ENCODE peak calls at places on chromosomes 13 and 19, in six cellular contexts. One of them, this sample, is unnamed.

GRCh38 chr19:38665950-38666661 is 18.7 kb downstream of the ACTN4 start:
- DNase-seq in tibial artery: peak; percentile 57
- DNase-seq in heart left ventricle: peak; percentile 85
- DNase-seq in BE2C: no peak
- DNase-seq in retinal pigment epithelial cell: peak; percentile 71
- DNase-seq in fibroblast of pulmonary artery: peak; percentile 84
- DNase-seq in this sample: no peak

GRCh38 chr13:75995966-75996365 is 359.8 kb downstream of the LMO7 start:
- DNase-seq in fibroblast of pulmonary artery: no peak
- DNase-seq in heart left ventricle: no peak
- DNase-seq in BE2C: no peak
- DNase-seq in tibial artery: no peak
- DNase-seq in retinal pigment epithelial cell: no peak
- DNase-seq in this sample: no peak

GRCh38 chr13:41515491-41516139 is 58.3 kb downstream of the RGCC start:
- DNase-seq in heart left ventricle: no peak
- DNase-seq in fibroblast of pulmonary artery: no peak
- DNase-seq in BE2C: no peak
- DNase-seq in tibial artery: no peak
- DNase-seq in retinal pigment epithelial cell: no peak
- DNase-seq in this sample: no peak

GRCh38 chr13:107192289-107192688 is 624.4 kb upstream of the ARGLU1 start:
- DNase-seq in retinal pigment epithelial cell: no peak
- DNase-seq in fibroblast of pulmonary artery: no peak
- DNase-seq in tibial artery: no peak
- DNase-seq in heart left ventricle: no peak
- DNase-seq in BE2C: no peak
- DNase-seq in this sample: peak; percentile 59

GRCh38 chr13:111337206-111337605 is 16.8 kb downstream of the TEX29 start:
- DNase-seq in tibial artery: no peak
- DNase-seq in BE2C: no peak
- DNase-seq in heart left ventricle: no peak
- DNase-seq in retinal pigment epithelial cell: no peak
- DNase-seq in fibroblast of pulmonary artery: peak; percentile 77
- DNase-seq in this sample: peak; percentile 6

GRCh38 chr19:8332976-8333770 is 9.9 kb downstream of the KANK3 start:
- DNase-seq in BE2C: no peak
- DNase-seq in heart left ventricle: peak; percentile 67
- DNase-seq in fibroblast of pulmonary artery: no peak
- DNase-seq in tibial artery: no peak
- DNase-seq in retinal pigment epithelial cell: no peak
- DNase-seq in this sample: no peak

GRCh38 chr19:39701291-39701690 is 3.0 kb upstream of the LGALS14 start:
- DNase-seq in fibroblast of pulmonary artery: no peak
- DNase-seq in retinal pigment epithelial cell: no peak
- DNase-seq in tibial artery: no peak
- DNase-seq in BE2C: no peak
- DNase-seq in heart left ventricle: no peak
- DNase-seq in this sample: no peak

GRCh38 chr13:29458419-29458818 is 137.1 kb downstream of the SLC7A1 start:
- DNase-seq in retinal pigment epithelial cell: no peak
- DNase-seq in heart left ventricle: no peak
- DNase-seq in fibroblast of pulmonary artery: no peak
- DNase-seq in BE2C: no peak
- DNase-seq in tibial artery: no peak
- DNase-seq in this sample: no peak

GRCh38 chr13:49690133-49690989 is 925 bp downstream of the EBPL start:
- DNase-seq in fibroblast of pulmonary artery: peak; percentile 75
- DNase-seq in retinal pigment epithelial cell: no peak
- DNase-seq in BE2C: peak; percentile 25
- DNase-seq in heart left ventricle: no peak
- DNase-seq in tibial artery: no peak
- DNase-seq in this sample: no peak

GRCh38 chr19:48609571-48610108 is 3.1 kb downstream of the SPACA4 start:
- DNase-seq in fibroblast of pulmonary artery: no peak
- DNase-seq in heart left ventricle: no peak
- DNase-seq in tibial artery: no peak
- DNase-seq in retinal pigment epithelial cell: no peak
- DNase-seq in BE2C: no peak
- DNase-seq in this sample: no peak

GRCh38 chr13:73676550-73677040 is 457.6 kb downstream of the KLF12 start:
- DNase-seq in tibial artery: no peak
- DNase-seq in retinal pigment epithelial cell: no peak
- DNase-seq in BE2C: no peak
- DNase-seq in heart left ventricle: no peak
- DNase-seq in fibroblast of pulmonary artery: no peak
- DNase-seq in this sample: no peak

GRCh38 chr19:45863840-45864628 is at the start of gene FOXA3:
- DNase-seq in heart left ventricle: peak; percentile 38
- DNase-seq in fibroblast of pulmonary artery: peak; percentile 25
- DNase-seq in retinal pigment epithelial cell: no peak
- DNase-seq in tibial artery: no peak
- DNase-seq in BE2C: peak; percentile 38
- DNase-seq in this sample: no peak

GRCh38 chr19:45865269-45865948 is 1.3 kb downstream of the FOXA3 start:
- DNase-seq in retinal pigment epithelial cell: no peak
- DNase-seq in heart left ventricle: no peak
- DNase-seq in fibroblast of pulmonary artery: no peak
- DNase-seq in BE2C: no peak
- DNase-seq in tibial artery: no peak
- DNase-seq in this sample: no peak

GRCh38 chr19:45862564-45863334 is at the start of gene SYMPK:
- DNase-seq in tibial artery: peak; percentile 99
- DNase-seq in fibroblast of pulmonary artery: peak; percentile 98
- DNase-seq in retinal pigment epithelial cell: peak; percentile 91
- DNase-seq in heart left ventricle: peak; percentile 99
- DNase-seq in BE2C: peak; percentile 99
- DNase-seq in this sample: peak; percentile 83

GRCh38 chr19:45863335-45863839 is 440 bp upstream of the SYMPK start:
- DNase-seq in tibial artery: no peak
- DNase-seq in BE2C: no peak
- DNase-seq in retinal pigment epithelial cell: no peak
- DNase-seq in heart left ventricle: no peak
- DNase-seq in fibroblast of pulmonary artery: no peak
- DNase-seq in this sample: no peak

DNA sequence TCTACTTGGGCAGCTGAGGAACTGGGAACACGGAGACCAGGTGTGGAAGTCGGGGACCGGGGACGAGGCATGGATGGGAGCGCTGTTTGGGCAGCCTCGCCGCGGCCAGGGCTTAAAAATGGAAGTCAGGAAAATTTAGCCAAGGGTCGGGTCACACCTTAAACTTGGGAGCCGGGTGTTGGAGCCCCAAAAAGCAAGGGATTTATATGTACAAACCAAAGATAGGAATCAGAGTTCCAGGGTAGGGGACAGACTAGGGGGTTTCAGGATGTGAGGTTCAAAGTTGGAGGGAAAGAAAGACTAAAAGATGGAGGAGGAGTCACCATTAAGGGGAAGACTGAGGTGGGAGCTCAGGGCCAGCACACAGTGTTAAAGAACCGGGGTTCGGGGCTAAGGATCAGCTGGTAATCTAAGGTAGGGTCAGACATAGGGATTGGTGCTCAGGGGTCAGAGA is 530 bp downstream of the FOXA3 start:
- DNase-seq in tibial artery: no peak
- DNase-seq in fibroblast of pulmonary artery: no peak
- DNase-seq in heart left ventricle: no peak
- DNase-seq in retinal pigment epithelial cell: no peak
- DNase-seq in BE2C: no peak
- DNase-seq in this sample: no peak
- H3K4me3 ChIP-seq in tibial artery: peak overlapping the region; percentile 92
- H3K4me3 ChIP-seq in fibroblast of pulmonary artery: no peak overlapping the region
- H3K4me3 ChIP-seq in heart left ventricle: no peak overlapping the region
- H3K4me3 ChIP-seq in retinal pigment epithelial cell: no peak overlapping the region
- H3K4me3 ChIP-seq in BE2C: no peak overlapping the region
- H3K4me3 ChIP-seq in this sample: peak overlapping the region; percentile 70

GRCh38 chr13:26495749-26496148 is 61.7 kb upstream of the WASF3 start:
- DNase-seq in heart left ventricle: no peak
- DNase-seq in BE2C: no peak
- DNase-seq in retinal pigment epithelial cell: no peak
- DNase-seq in fibroblast of pulmonary artery: no peak
- DNase-seq in tibial artery: no peak
- DNase-seq in this sample: no peak

GRCh38 chr13:26500618-26501320 is 56.7 kb upstream of the WASF3 start:
- DNase-seq in tibial artery: no peak
- DNase-seq in fibroblast of pulmonary artery: no peak
- DNase-seq in retinal pigment epithelial cell: no peak
- DNase-seq in heart left ventricle: no peak
- DNase-seq in BE2C: no peak
- DNase-seq in this sample: no peak

GRCh38 chr13:26498524-26499208 is 58.8 kb upstream of the WASF3 start:
- DNase-seq in BE2C: no peak
- DNase-seq in retinal pigment epithelial cell: no peak
- DNase-seq in heart left ventricle: no peak
- DNase-seq in tibial artery: no peak
- DNase-seq in fibroblast of pulmonary artery: peak; percentile 14
- DNase-seq in this sample: no peak

GRCh38 chr13:26497991-26498423 is 59.5 kb upstream of the WASF3 start:
- DNase-seq in heart left ventricle: no peak
- DNase-seq in retinal pigment epithelial cell: no peak
- DNase-seq in BE2C: no peak
- DNase-seq in fibroblast of pulmonary artery: peak; percentile 69
- DNase-seq in tibial artery: no peak
- DNase-seq in this sample: no peak

DNA sequence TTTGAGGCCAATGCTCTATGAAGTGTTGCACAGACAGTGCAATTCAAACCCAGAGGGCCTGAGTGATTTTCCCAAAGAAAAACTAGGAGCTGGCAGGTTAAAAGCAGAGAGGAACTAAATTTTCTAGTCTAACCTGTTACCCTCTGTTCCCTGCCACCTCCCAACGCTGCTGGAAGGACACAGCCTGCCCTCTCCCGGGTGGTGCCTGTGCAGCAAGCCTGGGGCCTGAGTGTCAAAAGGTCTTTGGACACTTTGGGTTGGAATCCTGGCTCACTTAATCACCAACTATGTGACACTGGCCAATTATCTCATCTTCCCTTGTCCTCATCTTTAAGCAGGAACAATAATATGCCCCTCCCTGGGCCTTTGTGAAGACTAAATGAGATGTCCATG is 58.3 kb upstream of the WASF3 start:
- DNase-seq in retinal pigment epithelial cell: no peak
- DNase-seq in BE2C: no peak
- DNase-seq in fibroblast of pulmonary artery: no peak
- DNase-seq in heart left ventricle: no peak
- DNase-seq in tibial artery: no peak
- DNase-seq in this sample: no peak
- TF ChIP-seq CTCF in retinal pigment epithelial cell: no peak
- TF ChIP-seq CTCF in BE2C: no peak
- TF ChIP-seq CTCF in fibroblast of pulmonary artery: no peak
- TF ChIP-seq CTCF in heart left ventricle: peak; percentile 3
- TF ChIP-seq CTCF in tibial artery: no peak
- TF ChIP-seq CTCF in this sample: peak; percentile 41

DNA sequence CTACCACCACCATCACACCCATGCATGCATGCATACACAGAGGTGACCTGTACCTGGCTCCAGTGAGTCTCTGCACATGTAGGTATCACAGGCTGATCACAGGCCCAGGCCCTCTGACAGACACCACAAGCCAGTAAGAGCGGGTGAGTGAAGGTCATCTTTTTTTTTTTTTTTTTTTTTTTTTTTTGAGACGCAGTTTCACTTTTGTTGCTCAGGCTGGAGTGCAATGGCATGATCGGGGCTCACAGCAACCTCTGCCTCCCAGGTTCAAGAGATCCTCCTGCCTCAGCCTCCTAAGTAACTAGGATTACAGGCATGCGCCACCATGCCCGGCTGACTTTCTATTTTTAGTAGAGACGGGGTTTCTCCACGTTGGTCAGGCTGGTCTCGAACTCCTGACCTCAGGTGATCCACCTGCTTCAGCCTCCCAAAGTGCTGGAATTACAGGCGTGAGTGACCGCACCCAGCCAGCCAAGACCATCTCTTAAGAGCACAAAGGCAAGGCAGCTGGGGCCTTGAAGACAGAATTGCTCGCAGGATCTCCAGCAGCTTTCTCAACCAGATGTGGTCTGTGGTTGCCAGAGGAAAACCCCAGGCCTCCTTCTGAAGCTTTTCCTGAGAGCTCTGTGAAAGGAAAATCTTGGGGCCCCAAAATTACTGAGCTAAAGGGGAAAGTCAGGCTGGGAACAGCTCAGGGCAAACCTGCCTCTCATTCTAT is 3.2 kb upstream of the NKG7 start:
- DNase-seq in retinal pigment epithelial cell: no peak
- DNase-seq in fibroblast of pulmonary artery: no peak
- DNase-seq in tibial artery: no peak
- DNase-seq in heart left ventricle: no peak
- DNase-seq in BE2C: no peak
- DNase-seq in this sample: no peak
- H3K4me3 ChIP-seq in retinal pigment epithelial cell: no peak overlapping the region
- H3K4me3 ChIP-seq in fibroblast of pulmonary artery: no peak overlapping the region
- H3K4me3 ChIP-seq in tibial artery: no peak overlapping the region
- H3K4me3 ChIP-seq in heart left ventricle: no peak overlapping the region
- H3K4me3 ChIP-seq in BE2C: no peak overlapping the region
- H3K4me3 ChIP-seq in this sample: no peak overlapping the region

DNA sequence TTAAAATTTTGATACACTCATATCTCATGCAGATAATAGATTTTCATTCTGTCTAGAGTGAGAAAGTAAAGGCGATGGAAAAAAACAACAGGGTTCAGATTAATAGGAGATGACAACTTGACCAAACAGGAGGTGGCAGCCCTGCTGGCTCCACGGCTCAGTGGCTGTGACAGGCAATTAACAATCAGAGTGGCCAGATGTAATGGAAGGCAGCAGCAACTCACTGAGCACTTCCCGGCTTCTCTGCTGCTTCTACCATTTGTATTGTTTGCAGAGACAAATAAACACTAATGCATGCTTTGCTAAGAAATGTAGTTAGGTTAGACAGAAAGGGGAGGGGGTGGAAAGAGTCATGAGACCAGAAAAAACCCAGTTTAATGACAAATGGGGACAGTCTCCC is 473.0 kb upstream of the SLC10A2 start:
- DNase-seq in tibial artery: no peak
- DNase-seq in retinal pigment epithelial cell: no peak
- DNase-seq in fibroblast of pulmonary artery: no peak
- DNase-seq in heart left ventricle: no peak
- DNase-seq in BE2C: peak; percentile 75
- DNase-seq in this sample: no peak
- TF ChIP-seq CTCF in tibial artery: no peak
- TF ChIP-seq CTCF in retinal pigment epithelial cell: no peak
- TF ChIP-seq CTCF in fibroblast of pulmonary artery: no peak
- TF ChIP-seq CTCF in heart left ventricle: no peak
- TF ChIP-seq CTCF in BE2C: peak; percentile 34
- TF ChIP-seq CTCF in this sample: no peak

DNA sequence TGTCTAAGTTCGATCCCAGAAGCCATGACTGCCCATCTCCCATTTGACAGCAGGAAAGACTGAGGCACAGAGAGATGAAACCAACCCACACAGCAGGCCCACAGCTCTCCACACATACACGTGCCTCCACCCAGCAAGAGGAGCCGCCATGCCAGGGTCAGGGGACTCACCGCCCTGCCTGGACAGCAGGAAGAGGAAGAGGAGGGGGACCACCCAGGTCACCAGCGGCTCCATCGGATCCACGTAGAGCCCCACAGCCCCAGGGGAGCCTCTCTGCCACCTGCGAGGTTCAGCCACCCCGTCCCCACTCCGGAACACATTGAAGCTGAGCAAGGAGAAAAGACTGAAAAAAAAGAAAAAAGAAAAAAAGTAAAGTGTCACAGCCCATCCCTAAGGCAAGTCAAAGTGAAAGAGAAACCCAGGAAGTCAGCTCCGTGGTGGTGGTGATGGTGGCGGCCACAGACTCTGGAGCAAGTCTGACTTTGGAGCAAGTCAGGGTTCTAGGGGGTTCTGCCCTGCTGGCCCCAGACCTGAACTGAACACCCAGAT is at the start of gene IL12RB1:
- DNase-seq in fibroblast of pulmonary artery: no peak
- DNase-seq in BE2C: no peak
- DNase-seq in retinal pigment epithelial cell: no peak
- DNase-seq in heart left ventricle: no peak
- DNase-seq in tibial artery: no peak
- DNase-seq in this sample: no peak
- H3K4me3 ChIP-seq in fibroblast of pulmonary artery: no peak within 1 kb of the TSS
- H3K4me3 ChIP-seq in BE2C: no peak within 1 kb of the TSS
- H3K4me3 ChIP-seq in retinal pigment epithelial cell: no peak within 1 kb of the TSS
- H3K4me3 ChIP-seq in heart left ventricle: peak within 1 kb of the TSS; percentile 22
- H3K4me3 ChIP-seq in tibial artery: peak within 1 kb of the TSS; percentile 31
- H3K4me3 ChIP-seq in this sample: no peak within 1 kb of the TSS